ENCODE peak calls at places on chromosomes 16 and 17, in four cellular contexts. J, P, Q and E are unnamed samples.

GRCh38 chr16:8194795-8195194 is 395.5 kb downstream of the TMEM114 start:
- DNase-seq in J (no peak), P (no peak), Q (no peak), E (no peak)

GRCh38 chr16:11121909-11122692 is 133.9 kb downstream of the SOCS1 start:
- DNase-seq in J (no peak), P (no peak), Q (no peak), E (no peak)

GRCh38 chr16:56742030-56742984 is 12.4 kb downstream of the NUP93 start:
- DNase-seq in J (no peak), P (peak), Q (no peak), E (no peak)

GRCh38 chr17:18015603-18016002 is 23.4 kb downstream of the ATPAF2 start:
- DNase-seq in J (no peak), P (no peak), Q (no peak), E (no peak)

GRCh38 chr16:726438-727290 is at the start of the genes CCDC78 and HAGHL:
- DNase-seq in J (no peak), P (no peak), Q (peak), E (no peak)

GRCh38 chr17:28252436-28252835 is 66.6 kb upstream of the TMEM97 start:
- DNase-seq in J (no peak), P (no peak), Q (no peak), E (no peak)

GRCh38 chr17:79073706-79074088 is 927 bp upstream of the ENGASE start:
- DNase-seq in J (no peak), P (no peak), Q (no peak), E (no peak)

GRCh38 chr16:1832831-1833454 is 5.9 kb downstream of the FAHD1 start:
- DNase-seq in J (no peak), P (no peak), Q (no peak), E (no peak)

DNA sequence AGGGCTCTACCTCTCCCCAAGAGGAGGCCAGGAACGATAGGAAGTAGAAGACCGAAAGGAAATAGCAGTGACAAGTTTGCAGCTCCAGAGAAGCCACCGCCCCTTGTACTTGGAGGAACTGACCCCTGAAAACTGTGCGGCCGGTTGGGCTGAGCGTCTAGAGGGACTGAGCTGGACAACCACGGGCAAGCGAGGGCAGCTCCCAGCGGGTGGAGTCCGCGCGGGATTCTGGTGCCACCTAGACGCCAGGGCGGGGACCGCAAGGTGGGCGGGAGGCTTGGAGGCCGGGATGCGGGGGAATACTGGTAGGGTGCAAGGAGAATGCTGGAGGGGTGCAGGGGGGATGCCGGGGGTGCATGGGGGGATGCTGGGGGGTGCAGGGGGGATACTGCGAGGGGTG is 1.3 kb upstream of the SLC6A4 start:
- DNase-seq in J (no peak), P (no peak), Q (peak), E (no peak)
- TF ChIP-seq CTCF in J (no peak), P (peak), Q (peak), E (no peak)

GRCh38 chr17:36657763-36658490 is 56.5 kb downstream of the MRM1 start:
- DNase-seq in J (no peak), P (no peak), Q (no peak), E (no peak)
- TF ChIP-seq CTCF in J (no peak), P (peak), Q (no peak), E (no peak)

GRCh38 chr17:7912927-7913524 is 3.1 kb downstream of the RNF227 start:
- DNase-seq in J (no peak), P (no peak), Q (peak), E (peak)
- TF ChIP-seq CTCF in J (no peak), P (peak), Q (peak), E (peak)

DNA sequence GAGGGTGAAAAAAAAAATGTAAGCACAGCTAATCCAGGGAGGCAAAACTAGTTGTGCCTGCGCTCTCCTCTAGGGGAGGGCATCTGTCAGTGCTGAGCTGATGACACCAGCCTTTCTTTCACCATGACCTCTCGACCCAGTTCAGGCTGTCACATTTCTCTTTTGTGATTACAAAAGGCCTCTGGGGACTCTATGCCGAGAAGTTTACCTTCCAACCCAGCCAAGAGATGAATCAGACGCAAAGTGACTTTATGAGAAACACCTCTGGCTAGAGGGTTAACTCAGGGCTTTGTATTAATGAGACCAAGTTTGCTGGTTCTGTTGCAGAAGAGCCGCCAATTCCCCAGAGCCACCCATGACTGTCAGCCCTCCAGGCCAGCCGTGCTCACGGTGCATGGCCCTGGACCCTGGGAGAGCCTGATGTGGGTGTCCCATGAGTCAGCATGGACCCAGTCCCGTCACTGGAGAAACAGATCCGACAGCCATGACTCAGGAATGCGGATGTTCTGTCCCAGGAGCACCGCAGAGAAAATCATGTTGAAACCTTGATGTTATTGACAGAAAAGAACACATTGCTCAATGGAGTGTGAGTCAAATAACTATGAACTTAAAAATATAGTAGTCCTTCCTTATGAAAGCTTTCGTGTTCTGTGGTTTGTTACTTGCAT is 437.2 kb downstream of the HS3ST3B1 start:
- DNase-seq in J (peak), P (peak), Q (peak), E (peak)
- TF ChIP-seq CTCF in J (no peak), P (peak), Q (no peak), E (peak)

GRCh38 chr17:76688165-76688622 is 22.6 kb downstream of the MXRA7 start:
- DNase-seq in J (no peak), P (no peak), Q (no peak), E (peak)
- TF ChIP-seq CTCF in J (no peak), P (no peak), Q (no peak), E (no peak)

GRCh38 chr17:32443827-32444300 is 446 bp upstream of the PSMD11 start:
- DNase-seq in J (no peak), P (no peak), Q (no peak), E (no peak)

GRCh38 chr17:32445075-32445427 is 741 bp downstream of the PSMD11 start:
- DNase-seq in J (no peak), P (peak), Q (peak), E (no peak)

GRCh38 chr17:32445976-32446375 is 1.7 kb downstream of the PSMD11 start:
- DNase-seq in J (no peak), P (no peak), Q (no peak), E (no peak)

GRCh38 chr17:32445497-32445896 is 1.2 kb downstream of the PSMD11 start:
- DNase-seq in J (no peak), P (no peak), Q (no peak), E (no peak)

GRCh38 chr17:32444301-32445074 is at the start of gene PSMD11:
- DNase-seq in J (peak), P (peak), Q (peak), E (peak)
- TF ChIP-seq CTCF in J (peak), P (peak), Q (peak), E (peak)

DNA sequence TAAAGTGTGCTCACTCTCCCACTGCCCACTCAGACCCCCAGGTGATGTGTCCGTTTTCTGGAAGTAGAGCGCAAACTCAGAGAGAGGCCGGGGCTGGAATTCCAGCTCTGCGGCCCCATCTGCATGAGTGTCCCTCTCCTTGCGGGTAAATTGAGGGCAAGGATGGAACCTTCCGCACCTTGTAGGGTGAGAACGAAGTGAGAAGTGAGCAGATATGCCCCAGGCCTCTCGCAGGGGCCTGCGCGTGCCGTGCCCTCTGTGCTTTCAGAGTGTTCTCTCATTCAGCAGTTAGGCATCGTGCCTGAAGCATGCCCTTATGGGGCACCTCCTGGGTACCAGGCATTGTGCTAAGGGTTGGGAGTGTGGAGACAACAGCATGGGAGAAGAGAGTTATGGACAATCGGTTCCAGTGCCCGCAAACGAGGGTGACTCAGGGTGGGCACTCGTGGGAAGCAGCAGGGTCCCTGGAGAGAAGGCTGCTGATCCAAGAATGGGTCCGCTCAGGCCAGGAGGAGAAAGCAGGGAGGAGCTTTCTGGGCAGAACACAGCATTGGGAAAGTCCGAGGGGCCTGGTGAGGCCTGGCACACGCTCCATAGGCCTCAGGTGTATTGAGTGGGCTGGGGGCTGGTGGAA is 23.8 kb downstream of the CMIP start:
- DNase-seq in J (no peak), P (no peak), Q (no peak), E (no peak)
- TF ChIP-seq CTCF in J (no peak), P (no peak), Q (no peak), E (no peak)

GRCh38 chr17:67868176-67868575 is 42.9 kb downstream of the BPTF start:
- DNase-seq in J (no peak), P (no peak), Q (no peak), E (no peak)

GRCh38 chr17:67865438-67865837 is 40.1 kb downstream of the BPTF start:
- DNase-seq in J (no peak), P (no peak), Q (no peak), E (no peak)

GRCh38 chr17:67863624-67864247 is 38.4 kb downstream of the BPTF start:
- DNase-seq in J (no peak), P (no peak), Q (no peak), E (no peak)

GRCh38 chr17:67867591-67867990 is 42.3 kb downstream of the BPTF start:
- DNase-seq in J (no peak), P (no peak), Q (no peak), E (no peak)

DNA sequence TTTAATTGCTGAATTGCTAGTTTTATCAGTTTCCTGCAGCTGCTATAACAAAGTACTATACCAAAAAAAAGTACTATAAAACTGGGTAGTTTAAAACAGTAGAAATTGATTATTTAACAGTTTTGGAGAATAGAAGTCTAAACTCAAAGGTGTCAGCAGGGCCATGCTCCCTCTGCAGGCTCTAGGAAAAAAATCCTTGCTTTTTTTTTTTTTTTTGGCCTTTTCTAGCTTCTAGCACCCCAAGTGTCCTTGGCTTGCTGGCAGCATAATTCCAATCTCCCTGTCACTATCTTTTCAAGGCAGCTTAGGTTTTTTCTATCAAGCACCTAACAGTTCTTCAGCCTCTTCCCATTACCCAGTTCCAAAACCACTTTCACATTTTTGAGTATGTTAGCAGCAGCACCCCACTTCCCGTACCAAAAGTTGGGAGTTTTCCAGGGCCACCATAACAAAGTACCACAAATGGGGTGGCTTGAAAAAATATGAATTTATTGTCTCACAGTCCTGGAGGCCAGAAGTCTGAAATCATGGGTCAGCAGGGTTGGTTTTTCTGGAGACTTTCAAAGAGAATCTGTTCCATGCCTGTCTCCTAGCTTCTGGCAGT is 37.4 kb downstream of the BPTF start:
- DNase-seq in J (no peak), P (no peak), Q (no peak), E (no peak)
- TF ChIP-seq CTCF in J (no peak), P (no peak), Q (no peak), E (no peak)

GRCh38 chr17:81733507-81734404 is 21.7 kb downstream of the SLC25A10 start:
- DNase-seq in J (no peak), P (no peak), Q (peak), E (peak)
- TF ChIP-seq CTCF in J (peak), P (peak), Q (peak), E (peak)

GRCh38 chr16:66026211-66026610 is 340.3 kb upstream of the CDH5 start:
- DNase-seq in J (no peak), P (no peak), Q (no peak), E (no peak)
- TF ChIP-seq CTCF in J (no peak), P (peak), Q (no peak), E (no peak)